ENCODE peak calls at places on chromosomes 16 and 17, in five cellular contexts. Y is uterus, V is Peyer's patch, Z is lower leg skin, S is IMR-90. Q is an unnamed sample.

GRCh38 chr17:1162116-1162855 is 17.5 kb downstream of the ABR start:
- DNase-seq in Y (no peak), V (no peak), Z (no peak), S (no peak), Q (no peak)

GRCh38 chr16:73053379-73054130 is 5.6 kb upstream of the ZFHX3 start:
- DNase-seq in Y (no peak), V (no peak), Z (no peak), S (peak), Q (no peak)

GRCh38 chr17:50421308-50422031 is 4.5 kb upstream of the ACSF2 start:
- DNase-seq in Y (no peak), V (no peak), Z (no peak), S (no peak), Q (no peak)

GRCh38 chr17:17032131-17032692 is 10.0 kb upstream of the MPRIP start:
- DNase-seq in Y (no peak), V (peak), Z (no peak), S (peak), Q (peak)

GRCh38 chr16:64892843-64893242 is 229.0 kb downstream of the CDH11 start:
- DNase-seq in Y (no peak), V (no peak), Z (no peak), S (peak), Q (no peak)

GRCh38 chr16:51994597-51994996 is 552.3 kb downstream of the TOX3 start:
- DNase-seq in Y (no peak), V (peak), Z (peak), S (no peak), Q (no peak)

GRCh38 chr17:80237386-80237785 is 17.2 kb downstream of the SLC26A11 start:
- DNase-seq in Y (no peak), V (no peak), Z (no peak), S (no peak), Q (no peak)

GRCh38 chr17:81831957-81832607 is 1.0 kb downstream of the MCRIP1 start:
- DNase-seq in Y (no peak), V (no peak), Z (no peak), S (peak), Q (no peak)

GRCh38 chr16:77353587-77354263 is 81.1 kb downstream of the ADAMTS18 start:
- DNase-seq in Y (no peak), V (no peak), Z (no peak), S (no peak), Q (no peak)

GRCh38 chr17:57773557-57773956 is 28.5 kb upstream of the CCDC182 start:
- DNase-seq in Y (no peak), V (no peak), Z (no peak), S (no peak), Q (no peak)

GRCh38 chr17:6450926-6451717 is 6.9 kb downstream of the PIMREG start:
- DNase-seq in Y (no peak), V (no peak), Z (no peak), S (no peak), Q (no peak)

GRCh38 chr16:84818989-84819643 is 669 bp upstream of the CRISPLD2 start:
- DNase-seq in Y (no peak), V (no peak), Z (no peak), S (no peak), Q (no peak)

GRCh38 chr17:82882715-82883446 is 43.1 kb upstream of the ZNF750 start:
- DNase-seq in Y (no peak), V (no peak), Z (no peak), S (no peak), Q (no peak)

DNA sequence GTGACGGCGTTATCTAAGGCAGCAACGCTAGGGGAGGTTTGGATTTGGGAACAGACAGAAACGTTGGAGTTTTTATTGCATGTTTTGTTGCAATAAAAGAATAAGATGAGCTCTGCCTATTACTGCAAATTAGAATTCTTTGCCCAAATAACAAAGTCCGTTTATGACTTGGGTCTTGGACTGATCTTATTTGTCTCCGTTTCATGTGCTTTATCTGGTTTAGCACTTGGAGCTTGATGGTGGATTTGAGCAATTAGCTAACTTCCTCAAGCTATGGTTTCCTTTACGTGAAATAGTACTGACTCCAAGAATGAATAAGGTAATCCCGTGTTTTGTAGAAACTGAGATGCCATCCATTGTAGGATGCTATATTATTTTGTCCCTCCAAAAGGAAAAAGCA is 233.0 kb upstream of the IRX5 start:
- DNase-seq in Y (no peak), V (no peak), Z (no peak), S (no peak), Q (no peak)
- TF ChIP-seq POLR2A in Y (no peak), V (no peak), Z (no peak), S (no peak), Q (no peak)

GRCh38 chr17:40862985-40863733 is 3.9 kb downstream of the KRT12 start:
- DNase-seq in Y (no peak), V (no peak), Z (no peak), S (no peak), Q (no peak)
- TF ChIP-seq CTCF in Y (no peak), V (no peak), Z (no peak), S (peak), Q (no peak)

GRCh38 chr17:77476498-77476897 is 335.7 kb downstream of the SEC14L1 start:
- DNase-seq in Y (no peak), V (no peak), Z (no peak), S (no peak), Q (no peak)

GRCh38 chr17:77474292-77474988 is 333.7 kb downstream of the SEC14L1 start:
- DNase-seq in Y (no peak), V (no peak), Z (no peak), S (peak), Q (no peak)

GRCh38 chr17:77476006-77476405 is 335.2 kb downstream of the SEC14L1 start:
- DNase-seq in Y (no peak), V (no peak), Z (no peak), S (no peak), Q (no peak)

GRCh38 chr17:77473615-77474226 is 333.0 kb downstream of the SEC14L1 start:
- DNase-seq in Y (no peak), V (no peak), Z (no peak), S (no peak), Q (no peak)

GRCh38 chr17:77475012-77475976 is 334.5 kb downstream of the SEC14L1 start:
- DNase-seq in Y (peak), V (no peak), Z (no peak), S (peak), Q (peak)
- TF ChIP-seq POLR2A in Y (no peak), V (no peak), Z (no peak), S (peak), Q (no peak)

GRCh38 chr16:82631701-82632685 is 5.2 kb downstream of the CDH13 start:
- DNase-seq in Y (no peak), V (no peak), Z (no peak), S (peak), Q (no peak)

GRCh38 chr16:82629441-82630027 is 2.8 kb downstream of the CDH13 start:
- DNase-seq in Y (peak), V (no peak), Z (peak), S (peak), Q (no peak)

GRCh38 chr16:82628741-82629140 is 2.0 kb downstream of the CDH13 start:
- DNase-seq in Y (no peak), V (no peak), Z (no peak), S (no peak), Q (no peak)

GRCh38 chr16:82630219-82630618 is 3.5 kb downstream of the CDH13 start:
- DNase-seq in Y (no peak), V (no peak), Z (no peak), S (peak), Q (no peak)

DNA sequence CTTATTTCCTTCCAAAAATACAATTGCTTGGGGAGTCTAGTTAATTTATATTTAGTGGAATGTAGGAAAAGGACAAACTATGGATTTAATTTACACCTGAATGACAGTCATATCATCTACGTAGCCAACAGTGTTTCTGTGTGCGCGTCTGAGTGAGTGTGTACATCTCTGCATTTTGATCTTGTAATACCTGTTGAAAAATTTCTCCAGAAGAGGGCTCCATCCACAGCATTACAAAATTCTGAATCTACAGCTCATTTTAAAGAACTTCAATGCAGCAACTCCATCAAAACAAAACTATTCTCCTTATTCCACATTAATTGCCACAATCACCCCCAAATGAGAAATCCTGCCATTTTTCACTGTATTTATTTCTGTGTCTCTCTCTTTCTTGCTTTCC is 3.9 kb downstream of the CDH13 start:
- DNase-seq in Y (no peak), V (no peak), Z (no peak), S (peak), Q (no peak)
- TF ChIP-seq CTCF in Y (peak), V (peak), Z (no peak), S (peak), Q (no peak)

GRCh38 chr17:34758747-34759146 is 179.4 kb downstream of the TMEM132E start:
- DNase-seq in Y (no peak), V (no peak), Z (no peak), S (no peak), Q (no peak)
- TF ChIP-seq POLR2A in Y (no peak), V (no peak), Z (no peak), S (no peak), Q (no peak)

Q was measured in ovary.